ENCODE peak calls at places on chromosomes 4 and X, in seven cellular contexts. A is COLO829; V is hippocampal formation; D is DMS153; F is heart left ventricle; Y is astrocyte; R is activated CD4-positive, alpha-beta T cell treated with anti-CD3 and anti-CD28 coated beads, Interleukin-2, amount 50 U/mL, for 1 hour. I is an unnamed sample.

GRCh38 chrX:129606918-129607317 is 47.8 kb downstream of the APLN start:
- DNase-seq in A (peak), V (peak), D (no peak), F (peak), Y (no peak), R (peak), I (peak)

GRCh38 chr4:132218406-132218805 is 930.7 kb upstream of the PCDH10 start:
- DNase-seq in A (no peak), V (no peak), D (no peak), F (no peak), Y (peak), R (no peak), I (no peak)

GRCh38 chr4:8919651-8920288 is 48.1 kb upstream of the HMX1 start:
- DNase-seq in A (no peak), V (no peak), D (no peak), F (peak), Y (no peak), R (no peak), I (no peak)

GRCh38 chrX:51420610-51421009 is 75.8 kb downstream of the NUDT11 start:
- DNase-seq in A (peak), V (peak), D (no peak), F (no peak), Y (peak), R (peak), I (peak)

GRCh38 chrX:96424007-96424406 is 260.6 kb upstream of the DIAPH2 start:
- DNase-seq in A (no peak), V (no peak), D (no peak), F (no peak), Y (no peak), R (no peak), I (no peak)

GRCh38 chr4:122773021-122773420 is 40.5 kb downstream of the BBS12 start:
- DNase-seq in A (no peak), V (no peak), D (no peak), F (no peak), Y (no peak), R (no peak), I (no peak)

GRCh38 chr4:8238061-8238511 is 31.5 kb upstream of the HTRA3 start:
- DNase-seq in A (no peak), V (no peak), D (no peak), F (no peak), Y (no peak), R (peak), I (no peak)

GRCh38 chrX:115940888-115941332 is 229.6 kb upstream of the AGTR2 start:
- DNase-seq in A (peak), V (peak), D (peak), F (no peak), Y (no peak), R (no peak), I (peak)

I was measured in NCI-H345.